ENCODE peak calls at places on chromosome 7, in five cellular contexts. D, P, O, A and B are unnamed samples.

GRCh38 chr7:31488562-31489203 is 25.2 kb upstream of the ITPRID1 start:
- DNase-seq in O (peak; percentile 58), A (peak; percentile 10), D (no peak), P (peak; percentile 33), B (peak; percentile 88)

GRCh38 chr7:25559581-25560367 is 331.5 kb upstream of the NPVF start:
- DNase-seq in A (no peak), P (no peak), D (no peak), O (no peak), B (no peak)

GRCh38 chr7:17152698-17153097 is 145.8 kb upstream of the AHR start:
- DNase-seq in P (no peak), O (peak; percentile 2), D (no peak), A (no peak), B (no peak)

GRCh38 chr7:134901389-134902020 is 84.8 kb upstream of the AGBL3 start:
- DNase-seq in D (no peak), O (no peak), P (no peak), A (no peak), B (no peak)

GRCh38 chr7:87886875-87887274 is 10.6 kb downstream of the DBF4 start:
- DNase-seq in O (no peak), P (no peak), D (peak; percentile 56), A (peak; percentile 59), B (no peak)

GRCh38 chr7:30563326-30563942 is 31.2 kb upstream of the GARS1 start:
- DNase-seq in A (no peak), O (no peak), P (no peak), D (peak; percentile 40), B (no peak)

GRCh38 chr7:57487957-57488356 is 38.0 kb downstream of the ZNF716 start:
- DNase-seq in D (no peak), O (no peak), P (no peak), A (no peak), B (no peak)

GRCh38 chr7:121328508-121329459 is at the start of gene WNT16:
- DNase-seq in D (no peak), A (no peak), P (peak; percentile 31), O (peak; percentile 13), B (peak; percentile 90)

GRCh38 chr7:127938588-127938987 is 92.6 kb downstream of the LRRC4 start:
- DNase-seq in O (no peak), D (peak; percentile 88), A (peak; percentile 58), P (no peak), B (no peak)

GRCh38 chr7:150307129-150307528 is 16.0 kb upstream of the LRRC61 start:
- DNase-seq in A (no peak), O (no peak), D (no peak), P (no peak), B (no peak)

GRCh38 chr7:48114115-48114514 is 25.1 kb downstream of the UPP1 start:
- DNase-seq in A (no peak), P (no peak), O (no peak), D (no peak), B (no peak)
- H2AFZ ChIP-seq in A (no peak overlapping the region), P (peak overlapping the region; percentile 59), O (no peak overlapping the region), D (no peak overlapping the region), B (no peak overlapping the region)

GRCh38 chr7:452791-453455 is 66.7 kb downstream of the PDGFA start:
- DNase-seq in A (no peak), P (no peak), O (no peak), D (no peak), B (no peak)

GRCh38 chr7:453597-454306 is 65.9 kb downstream of the PDGFA start:
- DNase-seq in A (no peak), O (no peak), P (no peak), D (no peak), B (no peak)

GRCh38 chr7:454356-455109 is 65.1 kb downstream of the PDGFA start:
- DNase-seq in A (no peak), D (no peak), O (no peak), P (no peak), B (no peak)

GRCh38 chr7:457814-458510 is 61.7 kb downstream of the PDGFA start:
- DNase-seq in A (no peak), D (no peak), P (no peak), O (no peak), B (no peak)

GRCh38 chr7:455110-455928 is 64.3 kb downstream of the PDGFA start:
- DNase-seq in P (no peak), O (no peak), D (no peak), A (no peak), B (no peak)
- H3K4ac ChIP-seq in P (no peak overlapping the region), O (no peak overlapping the region), D (no peak overlapping the region), A (no peak overlapping the region), B (no peak overlapping the region)

GRCh38 chr7:49522111-49522510 is 251.3 kb upstream of the VWC2 start:
- DNase-seq in O (peak; percentile 73), A (no peak), D (no peak), P (no peak), B (no peak)

GRCh38 chr7:49520971-49521370 is 252.5 kb upstream of the VWC2 start:
- DNase-seq in P (no peak), O (no peak), D (no peak), A (no peak), B (no peak)

GRCh38 chr7:49523870-49524269 is 249.6 kb upstream of the VWC2 start:
- DNase-seq in D (no peak), O (no peak), P (no peak), A (no peak), B (no peak)
- H2AFZ ChIP-seq in D (no peak overlapping the region), O (no peak overlapping the region), P (no peak overlapping the region), A (no peak overlapping the region), B (no peak overlapping the region)

DNA sequence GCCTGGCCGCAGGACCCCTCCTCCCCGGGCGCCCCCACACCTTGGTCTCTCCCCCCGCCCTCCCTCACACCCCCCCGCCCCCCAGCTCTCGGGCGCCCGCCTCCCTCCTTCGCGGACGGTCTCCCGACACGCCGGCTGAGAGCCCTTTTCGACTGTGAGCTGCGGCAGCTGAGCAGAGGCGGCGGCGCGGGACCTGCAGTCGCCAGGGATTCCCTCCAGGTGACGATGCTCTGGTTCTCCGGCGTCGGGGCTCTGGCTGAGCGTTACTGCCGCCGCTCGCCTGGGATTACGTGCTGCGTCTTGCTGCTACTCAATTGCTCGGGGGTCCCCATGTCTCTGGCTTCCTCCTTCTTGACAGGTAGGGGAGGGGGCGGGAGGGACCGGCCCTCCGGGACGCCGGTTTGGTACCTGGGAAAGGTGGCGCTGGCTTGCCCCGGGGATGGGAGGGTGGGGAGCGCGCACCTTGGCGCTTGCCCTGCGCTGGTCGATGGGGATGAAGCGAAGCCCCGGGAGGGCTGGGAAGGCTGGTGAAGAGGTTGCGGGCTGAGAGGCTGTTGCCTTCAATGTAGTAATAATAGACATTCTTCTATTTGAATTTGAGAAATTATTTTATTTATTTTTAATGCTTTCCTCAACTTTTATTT is at the start of gene BMPER:
- DNase-seq in A (peak; percentile 39), P (peak; percentile 49), D (peak; percentile 19), O (peak; percentile 63), B (peak; percentile 82)
- H3K4ac ChIP-seq in A (peak within 1 kb of the TSS; percentile 40), P (no peak within 1 kb of the TSS), D (peak within 1 kb of the TSS; percentile 58), O (no peak within 1 kb of the TSS), B (no peak within 1 kb of the TSS)

DNA sequence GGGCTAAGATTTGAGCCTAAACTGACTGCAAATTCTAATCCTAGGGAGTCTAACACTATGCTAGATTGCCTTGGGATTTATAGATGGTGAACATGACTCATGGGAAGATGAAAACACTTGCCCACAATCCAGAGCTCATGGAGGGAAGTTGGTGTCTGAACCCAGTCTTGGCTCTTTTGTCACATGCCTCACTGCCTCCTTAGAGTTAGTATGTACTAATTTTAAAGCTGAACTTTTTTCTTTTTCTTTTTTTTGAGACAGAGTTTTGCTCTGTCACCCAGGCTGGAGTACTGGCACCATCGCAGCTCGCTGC is 14.4 kb downstream of the MRPL32 start:
- DNase-seq in A (peak; percentile 27), D (no peak), P (no peak), O (no peak), B (no peak)
- H2AFZ ChIP-seq in A (no peak overlapping the region), D (no peak overlapping the region), P (no peak overlapping the region), O (no peak overlapping the region), B (no peak overlapping the region)

GRCh38 chr7:131602994-131603372 is 46.6 kb upstream of the PODXL start:
- DNase-seq in A (no peak), D (no peak), P (no peak), O (no peak), B (no peak)

GRCh38 chr7:131603932-131604331 is 47.5 kb upstream of the PODXL start:
- DNase-seq in A (no peak), D (no peak), P (no peak), O (no peak), B (no peak)

GRCh38 chr7:131605280-131605878 is 49.0 kb upstream of the PODXL start:
- DNase-seq in D (no peak), A (no peak), O (no peak), P (peak; percentile 81), B (peak; percentile 89)

GRCh38 chr7:131606346-131607290 is 50.2 kb upstream of the PODXL start:
- DNase-seq in P (no peak), A (no peak), D (no peak), O (peak; percentile 53), B (peak; percentile 54)

DNA sequence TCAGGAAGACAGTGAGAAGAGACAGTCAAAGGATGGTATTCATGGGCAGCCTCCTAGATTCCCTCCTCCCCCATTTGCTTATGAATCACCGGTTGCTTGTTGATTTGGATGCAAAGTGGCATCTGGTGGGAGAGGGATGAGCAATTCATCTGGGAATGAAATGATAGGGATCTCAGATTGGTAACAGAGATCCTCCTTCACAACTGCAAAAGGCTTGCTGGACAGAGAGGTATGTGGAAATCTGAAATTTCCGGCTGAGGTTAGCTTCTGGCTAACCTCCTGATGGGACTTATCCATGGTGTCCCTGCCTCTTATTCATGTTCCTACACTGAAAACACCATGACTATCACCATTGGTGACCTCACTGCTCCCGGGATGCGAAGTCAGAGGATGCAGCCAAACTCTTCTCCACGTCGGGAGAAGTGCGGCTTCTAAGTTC is 48.4 kb upstream of the PODXL start:
- DNase-seq in A (peak; percentile 86), D (peak; percentile 77), P (no peak), O (peak; percentile 74), B (peak; percentile 81)
- H3K4ac ChIP-seq in A (no peak overlapping the region), D (peak overlapping the region; percentile 10), P (no peak overlapping the region), O (no peak overlapping the region), B (no peak overlapping the region)

DNA sequence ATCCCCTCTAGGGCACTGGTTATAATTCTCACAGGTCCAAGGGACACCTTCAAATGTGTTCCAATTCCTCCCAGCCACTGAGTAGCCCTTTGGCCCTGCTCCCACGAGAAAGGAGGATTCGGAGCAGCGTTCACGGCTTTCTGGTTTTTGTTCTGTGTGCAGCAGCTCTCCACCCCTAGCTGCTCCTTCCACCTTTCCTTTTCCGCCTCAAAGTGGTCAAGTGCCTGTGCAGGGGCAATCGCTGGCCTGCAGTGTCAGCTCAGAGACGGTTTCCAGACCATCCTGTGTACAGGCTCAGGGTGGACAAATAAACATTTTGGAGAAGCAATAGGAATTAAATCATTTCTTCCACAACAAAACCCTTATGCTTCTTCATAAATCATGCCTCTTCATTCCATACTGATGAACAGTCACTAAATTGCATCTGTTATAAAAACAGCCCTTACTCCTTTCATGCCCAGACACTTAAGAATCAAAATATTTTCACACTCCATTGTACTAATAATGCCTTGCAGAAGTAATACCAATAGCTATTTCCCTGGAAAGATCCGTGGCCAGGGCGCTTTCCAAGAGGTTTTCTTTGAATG is 1.1 kb downstream of the KIAA1549 start:
- DNase-seq in O (no peak), D (no peak), A (peak; percentile 49), P (no peak), B (no peak)
- H2AFZ ChIP-seq in O (no peak overlapping the region), D (peak overlapping the region; percentile 85), A (peak overlapping the region; percentile 64), P (peak overlapping the region; percentile 93), B (no peak overlapping the region)